ENCODE peak calls at places on chromosomes 6 and 20, in ten cellular contexts. E is breast epithelium, Q is Peyer's patch, R is K562, T is ovary, L is suprapubic skin, X is lower leg skin, U is body of pancreas, V is A549, F is upper lobe of left lung. I is an unnamed sample.

GRCh38 chr20:20410678-20411077 is 42.8 kb downstream of the INSM1 start:
- DNase-seq in E (no peak), Q (no peak), R (no peak), T (no peak), L (no peak), X (peak), U (peak), V (no peak), F (no peak), I (peak)

GRCh38 chr6:111199935-111200822 is 112.9 kb downstream of the SLC16A10 start:
- DNase-seq in E (no peak), Q (no peak), R (no peak), T (no peak), L (no peak), X (no peak), U (no peak), V (no peak), F (no peak), I (no peak)

GRCh38 chr6:169970306-169970988 is 219.0 kb downstream of the ERMARD start:
- DNase-seq in E (no peak), Q (no peak), R (no peak), T (no peak), L (peak), X (peak), U (no peak), V (no peak), F (peak), I (no peak)

GRCh38 chr20:18989736-18990474 is 176.3 kb downstream of the SCP2D1 start:
- DNase-seq in E (peak), Q (no peak), R (no peak), T (peak), L (no peak), X (peak), U (no peak), V (no peak), F (no peak), I (no peak)

GRCh38 chr20:41508335-41508734 is 109.8 kb downstream of the CHD6 start:
- DNase-seq in E (no peak), Q (no peak), R (no peak), T (no peak), L (no peak), X (no peak), U (no peak), V (no peak), F (no peak), I (no peak)

GRCh38 chr6:166360243-166361079 is 18.1 kb upstream of the SFT2D1 start:
- DNase-seq in E (no peak), Q (no peak), R (no peak), T (no peak), L (no peak), X (no peak), U (no peak), V (no peak), F (no peak), I (no peak)

GRCh38 chr20:57047281-57048026 is 219.0 kb downstream of the BMP7 start:
- DNase-seq in E (peak), Q (no peak), R (peak), T (no peak), L (peak), X (no peak), U (no peak), V (peak), F (no peak), I (no peak)

GRCh38 chr6:71410164-71410566 is 121.6 kb downstream of the OGFRL1 start:
- DNase-seq in E (no peak), Q (no peak), R (no peak), T (no peak), L (no peak), X (no peak), U (no peak), V (peak), F (no peak), I (no peak)

GRCh38 chr20:51022803-51023616 is at the start of gene KCNG1:
- DNase-seq in E (peak), Q (peak), R (peak), T (no peak), L (no peak), X (no peak), U (peak), V (peak), F (peak), I (peak)

GRCh38 chr20:61435823-61436220 is 183.8 kb downstream of the CDH4 start:
- DNase-seq in E (no peak), Q (no peak), R (no peak), T (no peak), L (no peak), X (no peak), U (no peak), V (no peak), F (no peak), I (no peak)

GRCh38 chr6:37048851-37049734 is 43.6 kb downstream of the FGD2 start:
- DNase-seq in E (no peak), Q (peak), R (peak), T (peak), L (peak), X (no peak), U (peak), V (no peak), F (no peak), I (peak)

GRCh38 chr6:63066053-63066704 is 145.1 kb upstream of the FKBP1C start:
- DNase-seq in E (no peak), Q (no peak), R (no peak), T (no peak), L (no peak), X (no peak), U (no peak), V (peak), F (no peak), I (no peak)

GRCh38 chr6:138499303-138499991 is at the start of gene NHSL1:
- DNase-seq in E (no peak), Q (peak), R (no peak), T (no peak), L (no peak), X (no peak), U (no peak), V (no peak), F (no peak), I (no peak)

GRCh38 chr6:81753709-81754678 is 1.5 kb upstream of the TENT5A start:
- DNase-seq in E (peak), Q (peak), R (peak), T (peak), L (peak), X (peak), U (peak), V (peak), F (peak), I (peak)

GRCh38 chr6:167893416-167893815 is 66.7 kb downstream of the AFDN start:
- DNase-seq in E (no peak), Q (no peak), R (no peak), T (no peak), L (no peak), X (no peak), U (no peak), V (no peak), F (no peak), I (no peak)

GRCh38 chr6:106360410-106360988 is at the start of gene CRYBG1:
- DNase-seq in E (peak), Q (peak), R (peak), T (peak), L (peak), X (peak), U (peak), V (peak), F (peak), I (peak)

GRCh38 chr20:2507464-2507863 is 1.3 kb downstream of the ZNF343 start:
- DNase-seq in E (no peak), Q (no peak), R (no peak), T (no peak), L (no peak), X (no peak), U (no peak), V (no peak), F (no peak), I (no peak)

GRCh38 chr6:143196525-143197225 is 136.0 kb downstream of the AIG1 start:
- DNase-seq in E (no peak), Q (no peak), R (no peak), T (no peak), L (no peak), X (no peak), U (no peak), V (no peak), F (no peak), I (no peak)

GRCh38 chr6:96812077-96812703 is 25.1 kb downstream of the GPR63 start:
- DNase-seq in E (no peak), Q (no peak), R (no peak), T (no peak), L (no peak), X (no peak), U (no peak), V (no peak), F (no peak), I (no peak)

GRCh38 chr6:112100561-112100960 is 13.2 kb downstream of the FAM229B start:
- DNase-seq in E (no peak), Q (no peak), R (no peak), T (no peak), L (no peak), X (no peak), U (no peak), V (no peak), F (no peak), I (no peak)

GRCh38 chr6:61555993-61556392 is 730.0 kb downstream of the KHDRBS2 start:
- DNase-seq in E (no peak), Q (no peak), R (no peak), T (no peak), L (no peak), X (no peak), U (no peak), V (no peak), F (peak), I (no peak)

GRCh38 chr20:45833883-45834796 is 541 bp downstream of the SNX21 start:
- DNase-seq in E (peak), Q (peak), R (peak), T (peak), L (peak), X (peak), U (peak), V (peak), F (peak), I (peak)

GRCh38 chr6:93105017-93105416 is 314.3 kb downstream of the EPHA7 start:
- DNase-seq in E (no peak), Q (no peak), R (no peak), T (no peak), L (no peak), X (no peak), U (no peak), V (no peak), F (no peak), I (peak)

GRCh38 chr20:8254911-8255582 is 123.0 kb downstream of the PLCB1 start:
- DNase-seq in E (no peak), Q (no peak), R (no peak), T (no peak), L (no peak), X (no peak), U (no peak), V (no peak), F (no peak), I (no peak)

GRCh38 chr20:8265588-8265987 is 133.5 kb downstream of the PLCB1 start:
- DNase-seq in E (no peak), Q (no peak), R (no peak), T (no peak), L (no peak), X (no peak), U (no peak), V (no peak), F (no peak), I (no peak)

GRCh38 chr20:8255945-8256632 is 124.0 kb downstream of the PLCB1 start:
- DNase-seq in E (no peak), Q (no peak), R (no peak), T (no peak), L (no peak), X (no peak), U (no peak), V (no peak), F (no peak), I (no peak)

GRCh38 chr20:8260837-8261241 is 128.8 kb downstream of the PLCB1 start:
- DNase-seq in E (no peak), Q (no peak), R (no peak), T (no peak), L (no peak), X (no peak), U (no peak), V (no peak), F (no peak), I (no peak)
- TF ChIP-seq POLR2A in E (no peak), Q (no peak), R (no peak), T (no peak), L (no peak), X (no peak), U (no peak), V (no peak), F (no peak), I (no peak)

GRCh38 chr20:43536041-43536816 is 22.6 kb upstream of the SGK2 start:
- DNase-seq in E (no peak), Q (no peak), R (no peak), T (no peak), L (peak), X (peak), U (no peak), V (no peak), F (no peak), I (no peak)

GRCh38 chr20:43533060-43533459 is 25.6 kb downstream of the L3MBTL1 start:
- DNase-seq in E (no peak), Q (no peak), R (no peak), T (no peak), L (no peak), X (peak), U (no peak), V (no peak), F (no peak), I (no peak)

GRCh38 chr20:43535370-43536004 is 23.3 kb upstream of the SGK2 start:
- DNase-seq in E (no peak), Q (no peak), R (no peak), T (no peak), L (no peak), X (peak), U (no peak), V (no peak), F (no peak), I (no peak)

GRCh38 chr20:43534016-43534415 is 24.8 kb upstream of the SGK2 start:
- DNase-seq in E (no peak), Q (no peak), R (no peak), T (no peak), L (no peak), X (peak), U (no peak), V (no peak), F (peak), I (no peak)

GRCh38 chr20:43534791-43535350 is 24.0 kb upstream of the SGK2 start:
- DNase-seq in E (no peak), Q (no peak), R (no peak), T (no peak), L (peak), X (peak), U (no peak), V (no peak), F (no peak), I (no peak)
- TF ChIP-seq POLR2A in E (no peak), Q (no peak), R (no peak), T (no peak), L (no peak), X (no peak), U (no peak), V (no peak), F (no peak), I (no peak)

DNA sequence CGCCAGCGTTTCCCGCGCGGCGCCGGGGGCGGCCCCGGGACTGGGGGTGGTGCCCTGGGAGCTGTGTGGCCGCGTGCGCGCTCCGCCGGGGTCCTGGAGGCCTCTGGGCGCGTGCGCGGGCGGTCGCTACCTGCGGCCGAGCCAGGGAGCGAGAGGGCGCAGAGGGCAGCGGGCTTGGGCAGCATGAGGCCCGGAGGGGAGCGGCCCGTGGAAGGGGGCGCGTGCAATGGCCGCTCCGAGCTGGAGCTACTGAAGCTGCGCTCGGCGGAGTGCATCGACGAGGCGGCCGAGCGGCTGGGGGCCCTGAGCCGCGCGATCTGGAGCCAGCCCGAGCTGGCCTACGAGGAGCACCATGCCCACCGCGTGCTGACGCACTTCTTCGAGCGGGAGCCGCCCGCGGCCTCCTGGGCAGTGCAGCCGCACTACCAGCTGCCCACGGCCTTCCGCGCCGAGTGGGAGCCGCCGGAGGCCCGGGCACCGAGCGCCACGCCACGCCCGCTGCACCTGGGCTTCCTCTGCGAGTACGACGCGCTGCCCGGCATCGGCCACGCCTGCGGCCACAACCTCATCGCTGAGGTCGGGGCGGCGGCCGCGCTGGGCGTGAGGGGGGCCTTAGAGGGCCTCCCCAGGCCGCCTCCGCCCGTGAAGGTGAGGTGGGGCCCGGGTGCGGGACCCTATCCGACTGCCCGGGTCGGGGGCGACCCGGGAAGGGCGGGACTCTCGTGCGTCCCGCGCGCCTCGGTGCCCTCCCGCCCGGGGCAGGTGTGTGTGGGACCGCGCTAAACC is at the start of gene PM20D2:
- DNase-seq in E (no peak), Q (peak), R (peak), T (peak), L (peak), X (peak), U (peak), V (peak), F (peak), I (peak)
- TF ChIP-seq POLR2A in E (no peak), Q (no peak), R (no peak), T (peak), L (peak), X (no peak), U (peak), V (peak), F (peak), I (no peak)

DNA sequence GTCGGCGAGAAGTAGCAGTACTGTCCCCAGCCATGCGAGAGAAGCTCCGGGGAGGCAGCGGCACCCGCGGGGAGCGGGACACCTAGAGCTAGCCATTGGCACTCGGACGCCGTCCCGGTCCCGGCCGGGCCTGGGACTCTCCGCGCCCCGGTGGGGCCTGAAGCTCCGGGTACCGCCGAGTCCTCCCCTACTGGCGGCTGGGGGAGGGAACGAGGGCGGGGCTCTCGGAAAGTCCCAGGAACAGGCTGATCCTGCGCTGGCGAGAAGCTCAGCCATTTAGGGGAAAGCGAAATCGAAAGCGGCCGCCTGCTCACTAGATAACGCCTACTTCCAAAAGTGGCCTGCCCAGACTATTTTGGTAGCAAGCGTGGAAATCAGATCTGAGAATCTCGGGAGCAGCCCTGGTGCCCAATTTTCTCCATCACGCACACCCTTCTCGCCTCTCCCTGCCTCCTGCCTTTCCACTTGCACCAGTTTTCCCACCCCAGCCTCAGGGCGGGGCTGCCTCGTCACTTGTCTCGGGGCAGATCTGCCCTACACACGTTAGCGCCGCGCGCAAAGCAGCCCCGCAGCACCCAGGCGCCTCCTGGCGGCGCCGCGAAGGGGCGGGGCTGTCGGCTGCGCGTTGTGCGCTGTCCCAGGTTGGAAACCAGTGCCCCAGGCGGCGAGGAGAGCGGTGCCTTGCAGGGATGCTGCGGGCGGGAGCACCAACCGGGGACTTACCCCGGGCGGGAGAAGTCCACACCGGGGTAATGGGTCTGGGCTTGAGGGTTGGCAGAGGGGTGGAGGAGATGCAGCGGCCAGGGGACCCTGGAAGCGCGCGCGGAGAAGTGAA is at the start of the genes PSMB9 and TAP1:
- DNase-seq in E (peak), Q (peak), R (peak), T (peak), L (peak), X (peak), U (peak), V (peak), F (peak), I (peak)
- TF ChIP-seq POLR2A in E (peak), Q (peak), R (no peak), T (peak), L (peak), X (peak), U (peak), V (peak), F (peak), I (peak)

GRCh38 chr6:27133281-27134227 is 113.9 kb upstream of the PRSS16 start:
- DNase-seq in E (peak), Q (peak), R (no peak), T (no peak), L (peak), X (peak), U (peak), V (peak), F (peak), I (peak)
- TF ChIP-seq POLR2A in E (no peak), Q (peak), R (peak), T (no peak), L (no peak), X (no peak), U (peak), V (peak), F (no peak), I (peak)

DNA sequence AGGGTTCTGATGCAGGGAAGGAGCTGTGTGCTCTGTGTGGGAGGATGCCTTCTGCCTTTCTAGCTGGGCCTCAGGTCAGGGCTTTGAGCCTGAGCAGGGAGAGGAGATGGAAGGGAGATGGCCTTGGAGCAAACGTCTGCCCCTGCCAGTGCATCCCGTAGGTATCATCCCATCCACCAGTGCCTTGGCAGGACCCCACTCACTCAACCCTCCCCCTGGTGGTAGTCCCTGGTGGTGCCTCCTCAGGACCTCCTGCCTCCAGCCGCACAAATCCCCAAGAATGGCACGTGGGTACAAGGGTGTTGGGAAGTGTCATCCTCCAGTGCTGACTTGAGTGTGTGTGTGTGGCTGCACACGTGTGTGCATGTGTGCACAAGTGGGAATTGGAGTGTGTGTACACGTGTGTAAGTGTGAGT is 23.1 kb upstream of the MICB start:
- DNase-seq in E (no peak), Q (no peak), R (peak), T (no peak), L (no peak), X (no peak), U (no peak), V (no peak), F (no peak), I (peak)
- TF ChIP-seq POLR2A in E (no peak), Q (no peak), R (no peak), T (no peak), L (no peak), X (no peak), U (no peak), V (no peak), F (no peak), I (no peak)

GRCh38 chr6:158649289-158650143 is at the start of gene SYTL3:
- DNase-seq in E (no peak), Q (peak), R (no peak), T (no peak), L (peak), X (peak), U (no peak), V (no peak), F (no peak), I (no peak)
- TF ChIP-seq POLR2A in E (no peak), Q (peak), R (no peak), T (no peak), L (peak), X (no peak), U (no peak), V (no peak), F (peak), I (no peak)

GRCh38 chr6:9482030-9482731 is 932.7 kb downstream of the TFAP2A start:
- DNase-seq in E (no peak), Q (no peak), R (no peak), T (no peak), L (no peak), X (no peak), U (no peak), V (peak), F (no peak), I (no peak)

GRCh38 chr6:9484091-9484490 is 930.8 kb downstream of the TFAP2A start:
- DNase-seq in E (no peak), Q (no peak), R (no peak), T (no peak), L (no peak), X (no peak), U (no peak), V (no peak), F (no peak), I (no peak)

GRCh38 chr6:9484686-9485085 is 930.2 kb downstream of the TFAP2A start:
- DNase-seq in E (no peak), Q (no peak), R (no peak), T (no peak), L (no peak), X (no peak), U (no peak), V (no peak), F (no peak), I (no peak)

GRCh38 chr6:9485992-9486391 is 928.9 kb downstream of the TFAP2A start:
- DNase-seq in E (no peak), Q (no peak), R (no peak), T (no peak), L (no peak), X (no peak), U (no peak), V (no peak), F (no peak), I (no peak)

GRCh38 chr6:9481292-9482029 is 933.4 kb downstream of the TFAP2A start:
- DNase-seq in E (no peak), Q (no peak), R (no peak), T (no peak), L (no peak), X (no peak), U (no peak), V (peak), F (no peak), I (no peak)
- TF ChIP-seq POLR2A in E (no peak), Q (no peak), R (no peak), T (no peak), L (no peak), X (no peak), U (no peak), V (no peak), F (no peak), I (no peak)